ENCODE peak calls at places on chromosomes 5 and 9, in nine cellular contexts. C, X, U, N, T, P, J, V and Q are unnamed samples.

GRCh38 chr5:139850423-139851016 is 54.9 kb downstream of the PSD2 start:
- DNase-seq in T (no peak), C (no peak), J (no peak), U (no peak), N (no peak), V (no peak), P (no peak), X (no peak), Q (no peak)

GRCh38 chr9:115118471-115119156 is 657 bp upstream of the TNC start:
- DNase-seq in N (no peak), P (no peak), U (peak; percentile 83), C (peak; percentile 4), J (peak; percentile 25), V (peak; percentile 96), T (peak; percentile 92), X (peak; percentile 54), Q (no peak)

GRCh38 chr9:116471093-116471906 is 215.8 kb upstream of the TRIM32 start:
- DNase-seq in X (no peak), P (no peak), V (peak; percentile 87), N (no peak), C (peak; percentile 22), J (peak; percentile 12), U (peak; percentile 74), T (no peak), Q (no peak)

GRCh38 chr5:65482280-65482726 is 583 bp upstream of the ADAMTS6 start:
- DNase-seq in N (no peak), T (peak; percentile 65), X (no peak), V (peak; percentile 3), P (no peak), U (peak; percentile 11), J (no peak), C (no peak), Q (no peak)

GRCh38 chr5:2738156-2738699 is 13.2 kb downstream of the IRX2 start:
- DNase-seq in P (no peak), J (no peak), C (no peak), X (no peak), V (no peak), N (no peak), T (no peak), U (peak; percentile 23), Q (no peak)

GRCh38 chr9:2109066-2109650 is 94.0 kb downstream of the SMARCA2 start:
- DNase-seq in N (no peak), U (no peak), C (no peak), P (no peak), J (no peak), T (peak; percentile 18), X (no peak), V (no peak), Q (no peak)

GRCh38 chr9:90307177-90307833 is 335.3 kb downstream of the DIRAS2 start:
- DNase-seq in J (no peak), V (peak; percentile 10), C (no peak), X (no peak), U (peak; percentile 48), T (no peak), P (no peak), N (no peak), Q (no peak)

GRCh38 chr5:120613729-120614128 is 149.6 kb downstream of the PRR16 start:
- DNase-seq in V (no peak), U (no peak), X (no peak), J (no peak), C (no peak), P (no peak), N (no peak), T (peak; percentile 25), Q (no peak)

GRCh38 chr5:30548580-30549305 is 644.7 kb upstream of the CDH6 start:
- DNase-seq in C (no peak), T (no peak), P (no peak), X (no peak), J (no peak), U (no peak), V (no peak), N (no peak), Q (no peak)

GRCh38 chr9:19184144-19184917 is 46.2 kb upstream of the DENND4C start:
- DNase-seq in J (no peak), U (peak; percentile 83), P (peak; percentile 75), V (no peak), T (peak; percentile 96), N (peak; percentile 71), X (no peak), C (no peak), Q (peak; percentile 76)

GRCh38 chr5:72844218-72844603 is 27.8 kb downstream of the TNPO1 start:
- DNase-seq in J (no peak), U (no peak), P (no peak), V (no peak), X (no peak), N (no peak), T (no peak), C (no peak), Q (no peak)

GRCh38 chr5:75048457-75048953 is 3.9 kb downstream of the GCNT4 start:
- DNase-seq in T (peak; percentile 24), C (no peak), P (peak; percentile 36), J (no peak), X (no peak), U (no peak), N (no peak), V (no peak), Q (peak; percentile 42)

GRCh38 chr9:98550206-98550820 is 158.4 kb downstream of the GABBR2 start:
- DNase-seq in P (no peak), T (peak; percentile 53), C (no peak), V (no peak), U (no peak), J (no peak), X (no peak), N (no peak), Q (no peak)

GRCh38 chr5:61604626-61605025 is 272.6 kb downstream of the ZSWIM6 start:
- DNase-seq in T (no peak), C (no peak), P (no peak), J (no peak), V (no peak), N (no peak), X (no peak), U (no peak), Q (no peak)

GRCh38 chr9:84404095-84404686 is 63.6 kb upstream of the SLC28A3 start:
- DNase-seq in N (no peak), C (peak; percentile 29), V (peak; percentile 56), T (peak; percentile 3), P (peak; percentile 74), J (peak; percentile 44), U (peak; percentile 17), X (no peak), Q (peak; percentile 75)

GRCh38 chr5:111227805-111228204 is 3.6 kb downstream of the CAMK4 start:
- DNase-seq in X (no peak), U (peak; percentile 8), C (no peak), V (no peak), T (peak; percentile 25), N (no peak), J (peak; percentile 37), P (no peak), Q (no peak)

GRCh38 chr9:135295556-135296300 is 183.9 kb upstream of the PPP1R26 start:
- DNase-seq in P (no peak), N (no peak), T (no peak), C (no peak), X (no peak), J (no peak), V (no peak), U (no peak), Q (no peak)

GRCh38 chr5:133644000-133644865 is 31.9 kb upstream of the FSTL4 start:
- DNase-seq in T (no peak), X (no peak), P (no peak), U (no peak), N (no peak), V (peak; percentile 26), C (no peak), J (no peak), Q (no peak)

GRCh38 chr5:95995947-95996489 is 34.4 kb upstream of the ELL2 start:
- DNase-seq in J (no peak), P (no peak), N (no peak), V (peak; percentile 13), X (no peak), C (no peak), U (no peak), T (no peak), Q (no peak)

GRCh38 chr5:36363101-36363500 is 61.4 kb upstream of the RANBP3L start:
- DNase-seq in U (no peak), J (no peak), T (peak; percentile 71), V (peak; percentile 14), X (no peak), P (no peak), C (no peak), N (no peak), Q (no peak)
- TF ChIP-seq CTCF in U (no peak), J (no peak), T (peak; percentile 26), V (peak; percentile 19), X (no peak), P (no peak), C (no peak), N (no peak), Q (no peak)

GRCh38 chr9:100474082-100474949 is 1.4 kb downstream of the TMEFF1 start:
- DNase-seq in V (peak; percentile 85), J (peak; percentile 18), U (peak; percentile 46), X (no peak), N (no peak), T (no peak), P (no peak), C (peak; percentile 17), Q (peak; percentile 30)

GRCh38 chr9:100472268-100472667 is 681 bp upstream of the TMEFF1 start:
- DNase-seq in C (no peak), V (peak; percentile 6), T (no peak), N (no peak), J (no peak), P (no peak), U (no peak), X (no peak), Q (no peak)

GRCh38 chr9:100473271-100474081 is 527 bp downstream of the TMEFF1 start:
- DNase-seq in T (peak; percentile 16), U (peak; percentile 71), V (peak; percentile 80), C (peak; percentile 38), P (peak; percentile 69), N (no peak), J (peak; percentile 52), X (no peak), Q (peak; percentile 73)

GRCh38 chr9:100474950-100475276 is 2.0 kb downstream of the TMEFF1 start:
- DNase-seq in J (no peak), X (no peak), N (no peak), C (no peak), T (no peak), P (no peak), U (no peak), V (peak; percentile 61), Q (no peak)

GRCh38 chr9:100472725-100473261 is at the start of gene TMEFF1:
- DNase-seq in P (peak; percentile 86), C (peak; percentile 70), N (no peak), T (no peak), U (peak; percentile 81), X (no peak), J (peak; percentile 87), V (peak; percentile 94), Q (peak; percentile 83)
- TF ChIP-seq CTCF in P (no peak), C (peak; percentile 49), N (no peak), T (no peak), U (peak; percentile 38), X (no peak), J (no peak), V (peak; percentile 20), Q (no peak)

GRCh38 chr5:14242447-14242846 is 99.3 kb downstream of the TRIO start:
- DNase-seq in J (no peak), P (no peak), C (no peak), N (no peak), U (no peak), T (no peak), X (no peak), V (no peak), Q (no peak)
- TF ChIP-seq CTCF in J (no peak), P (no peak), C (no peak), N (no peak), U (no peak), T (no peak), X (no peak), V (no peak), Q (no peak)

GRCh38 chr5:24110019-24110615 is 534.7 kb downstream of the CDH10 start:
- DNase-seq in U (peak; percentile 18), X (no peak), V (peak; percentile 31), J (no peak), N (no peak), T (peak; percentile 28), P (peak; percentile 8), C (no peak), Q (no peak)
- TF ChIP-seq CTCF in U (peak; percentile 70), X (no peak), V (peak; percentile 74), J (peak; percentile 35), N (no peak), T (peak; percentile 51), P (peak; percentile 45), C (peak; percentile 69), Q (no peak)